ENCODE peak calls at places on chromosomes 16 and 17, in six cellular contexts. M is stomach, V is neural crest cell, P is tibial nerve, T is fibroblast of mammary gland, U is Calu3. H is an unnamed sample.

GRCh38 chr17:50564916-50565315 is 4.4 kb downstream of the CACNA1G start:
- DNase-seq in M (no peak), V (no peak), P (peak; percentile 66), T (peak; percentile 76), U (no peak), H (no peak)

GRCh38 chr17:49003557-49004511 is 6.6 kb downstream of the IGF2BP1 start:
- DNase-seq in M (no peak), V (no peak), P (no peak), T (no peak), U (peak; percentile 37), H (no peak)

GRCh38 chr17:76474238-76474637 is 6.8 kb downstream of the AANAT start:
- DNase-seq in M (no peak), V (no peak), P (no peak), T (no peak), U (no peak), H (no peak)

GRCh38 chr17:28141783-28142182 is 99.3 kb downstream of the NLK start:
- DNase-seq in M (no peak), V (no peak), P (no peak), T (no peak), U (no peak), H (no peak)

GRCh38 chr17:75764711-75765421 is at the start of gene GALK1:
- DNase-seq in M (peak; percentile 79), V (peak; percentile 69), P (peak; percentile 61), T (peak; percentile 60), U (peak; percentile 83), H (peak; percentile 67)

GRCh38 chr16:87431926-87432325 is 39.8 kb downstream of the MAP1LC3B start:
- DNase-seq in M (no peak), V (no peak), P (no peak), T (peak; percentile 94), U (no peak), H (no peak)

GRCh38 chr16:55526448-55526847 is 17.6 kb downstream of the LPCAT2 start:
- DNase-seq in M (no peak), V (no peak), P (no peak), T (no peak), U (no peak), H (no peak)

GRCh38 chr16:10992112-10992511 is 47.7 kb downstream of the CLEC16A start:
- DNase-seq in M (no peak), V (no peak), P (no peak), T (peak; percentile 83), U (no peak), H (no peak)

GRCh38 chr16:20726661-20727060 is 15.0 kb downstream of the THUMPD1 start:
- DNase-seq in M (no peak), V (no peak), P (no peak), T (no peak), U (no peak), H (no peak)

GRCh38 chr17:79005063-79005861 is 4.3 kb downstream of the CANT1 start:
- DNase-seq in M (peak; percentile 74), V (no peak), P (no peak), T (no peak), U (peak; percentile 72), H (peak; percentile 19)

GRCh38 chr16:53291757-53292392 is 142.4 kb upstream of the RBL2 start:
- DNase-seq in M (no peak), V (no peak), P (no peak), T (peak; percentile 49), U (no peak), H (no peak)

GRCh38 chr17:43723697-43724359 is 34.8 kb downstream of the SOST start:
- DNase-seq in M (no peak), V (no peak), P (no peak), T (peak; percentile 78), U (peak; percentile 13), H (no peak)

GRCh38 chr16:88769617-88770458 is 15.2 kb downstream of the PIEZO1 start:
- DNase-seq in M (no peak), V (no peak), P (no peak), T (no peak), U (no peak), H (no peak)

GRCh38 chr17:61598014-61598413 is 7.0 kb upstream of the NACA2 start:
- DNase-seq in M (no peak), V (no peak), P (no peak), T (no peak), U (no peak), H (no peak)

GRCh38 chr16:73010150-73010676 is 37.7 kb downstream of the ZFHX3 start:
- DNase-seq in M (no peak), V (no peak), P (no peak), T (no peak), U (no peak), H (no peak)

GRCh38 chr17:6753006-6753445 is 2.8 kb upstream of the XAF1 start:
- DNase-seq in M (no peak), V (no peak), P (peak; percentile 33), T (peak; percentile 87), U (no peak), H (no peak)

GRCh38 chr17:561118-561517 is 153.5 kb downstream of the VPS53 start:
- DNase-seq in M (no peak), V (no peak), P (no peak), T (peak; percentile 75), U (no peak), H (no peak)

GRCh38 chr16:50478773-50479149 is 69.4 kb upstream of the NKD1 start:
- DNase-seq in M (peak; percentile 76), V (no peak), P (no peak), T (no peak), U (no peak), H (no peak)

GRCh38 chr17:55402374-55402773 is 19.3 kb downstream of the MMD start:
- DNase-seq in M (no peak), V (no peak), P (no peak), T (peak; percentile 23), U (no peak), H (no peak)

GRCh38 chr16:83552193-83552592 is 255.6 kb upstream of the HSBP1 start:
- DNase-seq in M (no peak), V (no peak), P (no peak), T (peak; percentile 33), U (no peak), H (no peak)

GRCh38 chr17:77948690-77949114 is 9.8 kb upstream of the TNRC6C start:
- DNase-seq in M (no peak), V (peak; percentile 29), P (peak; percentile 23), T (peak; percentile 61), U (peak; percentile 39), H (no peak)

GRCh38 chr17:40058151-40058784 is 4.1 kb upstream of the MED24 start:
- DNase-seq in M (no peak), V (no peak), P (no peak), T (peak; percentile 63), U (no peak), H (no peak)

GRCh38 chr16:558298-559020 is 1.7 kb upstream of the PRR35 start:
- DNase-seq in M (no peak), V (no peak), P (no peak), T (no peak), U (no peak), H (no peak)

GRCh38 chr17:74457146-74457819 is 9.2 kb upstream of the CD300A start:
- DNase-seq in M (peak; percentile 85), V (peak; percentile 78), P (peak; percentile 88), T (peak; percentile 63), U (peak; percentile 78), H (peak; percentile 88)
- TF ChIP-seq CTCF in M (peak; percentile 97), V (peak; percentile 99), P (peak; percentile 93), T (peak; percentile 83), U (peak; percentile 98), H (no peak)

GRCh38 chr16:2029350-2029749 is 2.6 kb downstream of the NHERF2 start:
- DNase-seq in M (no peak), V (no peak), P (no peak), T (no peak), U (no peak), H (no peak)

GRCh38 chr16:2028620-2029220 is 2.0 kb downstream of the NHERF2 start:
- DNase-seq in M (peak; percentile 56), V (no peak), P (no peak), T (no peak), U (no peak), H (no peak)

GRCh38 chr16:2028146-2028545 is 1.4 kb downstream of the NHERF2 start:
- DNase-seq in M (no peak), V (no peak), P (no peak), T (no peak), U (no peak), H (no peak)

GRCh38 chr16:2031081-2031577 is 4.4 kb downstream of the NHERF2 start:
- DNase-seq in M (no peak), V (no peak), P (no peak), T (no peak), U (no peak), H (no peak)

GRCh38 chr16:2030036-2030435 is 3.3 kb downstream of the NHERF2 start:
- DNase-seq in M (no peak), V (no peak), P (no peak), T (no peak), U (no peak), H (no peak)
- TF ChIP-seq CTCF in M (no peak), V (no peak), P (no peak), T (no peak), U (no peak), H (no peak)

DNA sequence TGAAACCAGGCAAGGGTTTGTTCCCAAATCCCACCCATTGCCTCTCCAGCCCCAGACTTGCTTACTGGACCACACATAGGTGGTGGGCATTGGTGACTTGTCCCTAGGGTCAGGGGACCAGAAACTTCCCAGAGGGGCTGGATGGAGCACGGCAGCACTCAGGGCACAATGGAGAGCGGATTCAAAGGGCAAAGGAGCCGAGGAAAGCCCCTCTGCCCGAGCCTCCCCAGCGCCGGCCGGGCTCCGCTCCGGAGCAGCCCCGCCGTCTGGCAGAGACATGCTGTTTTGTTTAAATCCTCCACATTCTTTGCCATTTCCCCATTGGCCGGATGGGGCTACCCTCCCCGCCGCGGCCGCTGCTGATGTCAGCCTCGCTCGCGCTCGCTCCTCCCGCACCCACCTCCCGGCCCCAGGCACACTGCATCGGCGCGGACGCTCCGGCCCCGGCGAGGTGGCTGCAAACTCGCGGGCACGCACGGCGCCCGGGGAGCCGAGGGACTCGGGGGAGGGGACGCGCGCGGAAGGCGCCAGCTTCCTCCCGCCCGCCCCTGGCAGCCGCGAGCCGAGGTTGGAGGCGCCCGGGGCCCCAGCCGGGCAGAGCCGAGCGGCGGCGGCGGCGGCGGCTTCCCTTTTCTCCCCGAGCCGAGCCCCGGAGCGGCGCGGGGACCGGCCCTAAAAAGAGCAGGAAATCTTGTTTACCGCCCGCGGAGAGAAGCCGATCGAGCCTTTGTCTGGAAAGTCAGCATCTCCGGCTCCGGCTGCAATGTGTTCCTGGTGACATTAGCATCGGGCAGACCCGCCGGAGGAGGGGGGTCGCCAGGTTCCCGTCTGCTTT is at the start of gene PITPNC1:
- DNase-seq in M (peak; percentile 88), V (peak; percentile 81), P (peak; percentile 68), T (peak; percentile 83), U (peak; percentile 79), H (peak; percentile 54)
- TF ChIP-seq CTCF in M (no peak), V (no peak), P (no peak), T (no peak), U (no peak), H (no peak)

DNA sequence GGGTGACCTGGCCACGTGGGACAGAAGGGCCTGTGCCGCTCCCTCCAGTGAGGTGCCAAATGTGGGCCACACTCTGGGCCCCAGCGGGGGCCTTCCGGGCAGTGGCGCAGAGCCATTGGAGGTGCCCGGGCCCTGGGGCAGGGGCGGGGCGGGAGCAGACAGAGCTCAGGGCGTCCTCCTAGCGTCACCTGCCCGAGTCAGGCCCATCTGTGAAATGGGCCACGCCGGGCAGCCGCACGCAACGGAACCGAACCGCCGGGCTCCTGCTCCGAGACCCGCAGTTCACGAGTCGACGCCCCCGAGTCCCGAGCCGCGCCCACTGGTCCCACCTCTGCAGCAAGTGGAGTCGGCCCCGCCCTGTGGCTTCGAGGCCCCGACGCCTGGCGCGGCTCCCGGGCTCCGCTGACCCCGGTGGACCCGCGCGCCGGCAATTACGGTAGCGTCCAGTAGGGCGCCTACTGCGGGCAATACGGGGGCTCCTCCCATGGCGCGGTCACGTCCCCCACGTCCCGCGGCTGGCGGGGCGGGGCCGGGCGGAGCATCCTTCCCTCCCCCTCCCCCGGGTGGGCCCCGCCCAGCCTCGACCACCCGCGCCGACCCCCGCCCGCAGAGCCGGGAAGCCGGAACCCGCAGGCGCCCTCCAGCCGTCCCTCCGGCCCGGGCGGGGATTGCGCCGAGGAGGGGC is 1.9 kb downstream of the SLC16A3 start:
- DNase-seq in M (peak; percentile 88), V (peak; percentile 57), P (peak; percentile 71), T (peak; percentile 84), U (peak; percentile 74), H (no peak)
- TF ChIP-seq CTCF in M (peak; percentile 63), V (peak; percentile 60), P (peak; percentile 60), T (no peak), U (peak; percentile 33), H (no peak)

H was measured in omental fat pad.